ENCODE peak calls at places on chromosome 19, in five cellular contexts. One of them, this sample, is unnamed.

GRCh38 chr19:45716314-45717130 is 14.2 kb downstream of the FBXO46 start:
- DNase-seq in ureter: peak
- DNase-seq in NCI-H774: no peak
- DNase-seq in activated effector memory CD4-positive, alpha-beta T cell treated with anti-CD3 and anti-CD28 coated beads, Interleukin-2, amount 50 U/mL, for 16 hours: peak
- DNase-seq in NCI-H82: peak
- DNase-seq in this sample: no peak

GRCh38 chr19:49057636-49058234 is at the start of gene CGB7:
- DNase-seq in ureter: peak
- DNase-seq in NCI-H774: peak
- DNase-seq in activated effector memory CD4-positive, alpha-beta T cell treated with anti-CD3 and anti-CD28 coated beads, Interleukin-2, amount 50 U/mL, for 16 hours: peak
- DNase-seq in NCI-H82: peak
- DNase-seq in this sample: peak

GRCh38 chr19:2083174-2083854 is 12.8 kb downstream of the MOB3A start:
- DNase-seq in ureter: no peak
- DNase-seq in NCI-H774: peak
- DNase-seq in activated effector memory CD4-positive, alpha-beta T cell treated with anti-CD3 and anti-CD28 coated beads, Interleukin-2, amount 50 U/mL, for 16 hours: peak
- DNase-seq in NCI-H82: no peak
- DNase-seq in this sample: peak

GRCh38 chr19:8210660-8211101 is 1.5 kb downstream of the CERS4 start:
- DNase-seq in ureter: no peak
- DNase-seq in NCI-H774: no peak
- DNase-seq in activated effector memory CD4-positive, alpha-beta T cell treated with anti-CD3 and anti-CD28 coated beads, Interleukin-2, amount 50 U/mL, for 16 hours: no peak
- DNase-seq in NCI-H82: no peak
- DNase-seq in this sample: no peak

GRCh38 chr19:31392514-31392913 is 43.3 kb upstream of the TSHZ3 start:
- DNase-seq in ureter: no peak
- DNase-seq in NCI-H774: no peak
- DNase-seq in activated effector memory CD4-positive, alpha-beta T cell treated with anti-CD3 and anti-CD28 coated beads, Interleukin-2, amount 50 U/mL, for 16 hours: no peak
- DNase-seq in NCI-H82: no peak
- DNase-seq in this sample: no peak

GRCh38 chr19:850221-850978 is 1.7 kb upstream of the ELANE start:
- DNase-seq in ureter: peak
- DNase-seq in NCI-H774: peak
- DNase-seq in activated effector memory CD4-positive, alpha-beta T cell treated with anti-CD3 and anti-CD28 coated beads, Interleukin-2, amount 50 U/mL, for 16 hours: no peak
- DNase-seq in NCI-H82: peak
- DNase-seq in this sample: peak

GRCh38 chr19:35449347-35450043 is 1.4 kb downstream of the FFAR2 start:
- DNase-seq in ureter: no peak
- DNase-seq in NCI-H774: no peak
- DNase-seq in activated effector memory CD4-positive, alpha-beta T cell treated with anti-CD3 and anti-CD28 coated beads, Interleukin-2, amount 50 U/mL, for 16 hours: no peak
- DNase-seq in NCI-H82: peak
- DNase-seq in this sample: peak

GRCh38 chr19:34985249-34986022 is 14.7 kb upstream of the GRAMD1A start:
- DNase-seq in ureter: no peak
- DNase-seq in NCI-H774: no peak
- DNase-seq in activated effector memory CD4-positive, alpha-beta T cell treated with anti-CD3 and anti-CD28 coated beads, Interleukin-2, amount 50 U/mL, for 16 hours: no peak
- DNase-seq in NCI-H82: peak
- DNase-seq in this sample: no peak

GRCh38 chr19:33795370-33796163 is 1.1 kb upstream of the KCTD15 start:
- DNase-seq in ureter: peak
- DNase-seq in NCI-H774: peak
- DNase-seq in activated effector memory CD4-positive, alpha-beta T cell treated with anti-CD3 and anti-CD28 coated beads, Interleukin-2, amount 50 U/mL, for 16 hours: peak
- DNase-seq in NCI-H82: peak
- DNase-seq in this sample: peak

GRCh38 chr19:32122258-32122657 is 223.2 kb upstream of the ZNF507 start:
- DNase-seq in ureter: no peak
- DNase-seq in NCI-H774: no peak
- DNase-seq in activated effector memory CD4-positive, alpha-beta T cell treated with anti-CD3 and anti-CD28 coated beads, Interleukin-2, amount 50 U/mL, for 16 hours: no peak
- DNase-seq in NCI-H82: no peak
- DNase-seq in this sample: no peak

GRCh38 chr19:48900477-48901452 is 653 bp downstream of the NUCB1 start:
- DNase-seq in ureter: no peak
- DNase-seq in NCI-H774: no peak
- DNase-seq in activated effector memory CD4-positive, alpha-beta T cell treated with anti-CD3 and anti-CD28 coated beads, Interleukin-2, amount 50 U/mL, for 16 hours: no peak
- DNase-seq in NCI-H82: peak
- DNase-seq in this sample: no peak

GRCh38 chr19:11137542-11138384 is 17.8 kb downstream of the SPC24 start:
- DNase-seq in ureter: peak
- DNase-seq in NCI-H774: peak
- DNase-seq in activated effector memory CD4-positive, alpha-beta T cell treated with anti-CD3 and anti-CD28 coated beads, Interleukin-2, amount 50 U/mL, for 16 hours: peak
- DNase-seq in NCI-H82: peak
- DNase-seq in this sample: peak

GRCh38 chr19:28640506-28640905 is 572.4 kb downstream of the UQCRFS1 start:
- DNase-seq in ureter: no peak
- DNase-seq in NCI-H774: no peak
- DNase-seq in activated effector memory CD4-positive, alpha-beta T cell treated with anti-CD3 and anti-CD28 coated beads, Interleukin-2, amount 50 U/mL, for 16 hours: no peak
- DNase-seq in NCI-H82: no peak
- DNase-seq in this sample: no peak

GRCh38 chr19:42424345-42424707 is 2.9 kb downstream of the LIPE start:
- DNase-seq in ureter: no peak
- DNase-seq in NCI-H774: no peak
- DNase-seq in activated effector memory CD4-positive, alpha-beta T cell treated with anti-CD3 and anti-CD28 coated beads, Interleukin-2, amount 50 U/mL, for 16 hours: no peak
- DNase-seq in NCI-H82: no peak
- DNase-seq in this sample: no peak

GRCh38 chr19:43759515-43759914 is 4.8 kb upstream of the SMG9 start:
- DNase-seq in ureter: no peak
- DNase-seq in NCI-H774: no peak
- DNase-seq in activated effector memory CD4-positive, alpha-beta T cell treated with anti-CD3 and anti-CD28 coated beads, Interleukin-2, amount 50 U/mL, for 16 hours: no peak
- DNase-seq in NCI-H82: no peak
- DNase-seq in this sample: no peak

GRCh38 chr19:11405846-11406643 is 13.1 kb downstream of the RGL3 start:
- DNase-seq in ureter: no peak
- DNase-seq in NCI-H774: no peak
- DNase-seq in activated effector memory CD4-positive, alpha-beta T cell treated with anti-CD3 and anti-CD28 coated beads, Interleukin-2, amount 50 U/mL, for 16 hours: peak
- DNase-seq in NCI-H82: no peak
- DNase-seq in this sample: no peak

GRCh38 chr19:40740747-40741146 is 9.5 kb downstream of the ACTMAP start:
- DNase-seq in ureter: no peak
- DNase-seq in NCI-H774: no peak
- DNase-seq in activated effector memory CD4-positive, alpha-beta T cell treated with anti-CD3 and anti-CD28 coated beads, Interleukin-2, amount 50 U/mL, for 16 hours: no peak
- DNase-seq in NCI-H82: no peak
- DNase-seq in this sample: no peak

GRCh38 chr19:4575267-4575793 is 15.8 kb upstream of the SEMA6B start:
- DNase-seq in ureter: no peak
- DNase-seq in NCI-H774: no peak
- DNase-seq in activated effector memory CD4-positive, alpha-beta T cell treated with anti-CD3 and anti-CD28 coated beads, Interleukin-2, amount 50 U/mL, for 16 hours: no peak
- DNase-seq in NCI-H82: peak
- DNase-seq in this sample: peak

GRCh38 chr19:53927745-53928144 is 18.7 kb downstream of the CACNG7 start:
- DNase-seq in ureter: no peak
- DNase-seq in NCI-H774: no peak
- DNase-seq in activated effector memory CD4-positive, alpha-beta T cell treated with anti-CD3 and anti-CD28 coated beads, Interleukin-2, amount 50 U/mL, for 16 hours: no peak
- DNase-seq in NCI-H82: no peak
- DNase-seq in this sample: no peak

GRCh38 chr19:13012690-13013608 is 17.7 kb downstream of the NFIX start:
- DNase-seq in ureter: no peak
- DNase-seq in NCI-H774: no peak
- DNase-seq in activated effector memory CD4-positive, alpha-beta T cell treated with anti-CD3 and anti-CD28 coated beads, Interleukin-2, amount 50 U/mL, for 16 hours: no peak
- DNase-seq in NCI-H82: peak
- DNase-seq in this sample: peak

GRCh38 chr19:53057904-53058579 is 13.5 kb downstream of the ERVV-2 start:
- DNase-seq in ureter: peak
- DNase-seq in NCI-H774: no peak
- DNase-seq in activated effector memory CD4-positive, alpha-beta T cell treated with anti-CD3 and anti-CD28 coated beads, Interleukin-2, amount 50 U/mL, for 16 hours: no peak
- DNase-seq in NCI-H82: peak
- DNase-seq in this sample: peak

GRCh38 chr19:58034476-58034790 is 608 bp downstream of the ZSCAN1 start:
- DNase-seq in ureter: no peak
- DNase-seq in NCI-H774: no peak
- DNase-seq in activated effector memory CD4-positive, alpha-beta T cell treated with anti-CD3 and anti-CD28 coated beads, Interleukin-2, amount 50 U/mL, for 16 hours: no peak
- DNase-seq in NCI-H82: peak
- DNase-seq in this sample: no peak

GRCh38 chr19:2982983-2983350 is 5.6 kb downstream of the TLE6 start:
- DNase-seq in ureter: peak
- DNase-seq in NCI-H774: peak
- DNase-seq in activated effector memory CD4-positive, alpha-beta T cell treated with anti-CD3 and anti-CD28 coated beads, Interleukin-2, amount 50 U/mL, for 16 hours: no peak
- DNase-seq in NCI-H82: peak
- DNase-seq in this sample: peak

GRCh38 chr19:2329528-2329927 is 1.0 kb downstream of the SPPL2B start:
- DNase-seq in ureter: no peak
- DNase-seq in NCI-H774: no peak
- DNase-seq in activated effector memory CD4-positive, alpha-beta T cell treated with anti-CD3 and anti-CD28 coated beads, Interleukin-2, amount 50 U/mL, for 16 hours: no peak
- DNase-seq in NCI-H82: peak
- DNase-seq in this sample: no peak

GRCh38 chr19:10963865-10964264 is 3.0 kb downstream of the SMARCA4 start:
- DNase-seq in ureter: no peak
- DNase-seq in NCI-H774: no peak
- DNase-seq in activated effector memory CD4-positive, alpha-beta T cell treated with anti-CD3 and anti-CD28 coated beads, Interleukin-2, amount 50 U/mL, for 16 hours: no peak
- DNase-seq in NCI-H82: no peak
- DNase-seq in this sample: no peak

GRCh38 chr19:48720251-48720612 is 707 bp upstream of the MAMSTR start:
- DNase-seq in ureter: no peak
- DNase-seq in NCI-H774: no peak
- DNase-seq in activated effector memory CD4-positive, alpha-beta T cell treated with anti-CD3 and anti-CD28 coated beads, Interleukin-2, amount 50 U/mL, for 16 hours: no peak
- DNase-seq in NCI-H82: no peak
- DNase-seq in this sample: no peak

GRCh38 chr19:4208385-4209094 is 20.8 kb upstream of the EBI3 start:
- DNase-seq in ureter: no peak
- DNase-seq in NCI-H774: no peak
- DNase-seq in activated effector memory CD4-positive, alpha-beta T cell treated with anti-CD3 and anti-CD28 coated beads, Interleukin-2, amount 50 U/mL, for 16 hours: no peak
- DNase-seq in NCI-H82: peak
- DNase-seq in this sample: no peak

GRCh38 chr19:40682431-40682964 is 8.0 kb downstream of the NUMBL start:
- DNase-seq in ureter: no peak
- DNase-seq in NCI-H774: no peak
- DNase-seq in activated effector memory CD4-positive, alpha-beta T cell treated with anti-CD3 and anti-CD28 coated beads, Interleukin-2, amount 50 U/mL, for 16 hours: no peak
- DNase-seq in NCI-H82: no peak
- DNase-seq in this sample: no peak

GRCh38 chr19:10206226-10206873 is 11.6 kb upstream of the DNMT1 start:
- DNase-seq in ureter: no peak
- DNase-seq in NCI-H774: no peak
- DNase-seq in activated effector memory CD4-positive, alpha-beta T cell treated with anti-CD3 and anti-CD28 coated beads, Interleukin-2, amount 50 U/mL, for 16 hours: no peak
- DNase-seq in NCI-H82: no peak
- DNase-seq in this sample: no peak

GRCh38 chr19:3098515-3099346 is 4.6 kb downstream of the GNA11 start:
- DNase-seq in ureter: peak
- DNase-seq in NCI-H774: no peak
- DNase-seq in activated effector memory CD4-positive, alpha-beta T cell treated with anti-CD3 and anti-CD28 coated beads, Interleukin-2, amount 50 U/mL, for 16 hours: no peak
- DNase-seq in NCI-H82: no peak
- DNase-seq in this sample: peak

GRCh38 chr19:35143231-35143715 is at the start of gene FXYD7:
- DNase-seq in ureter: no peak
- DNase-seq in NCI-H774: no peak
- DNase-seq in activated effector memory CD4-positive, alpha-beta T cell treated with anti-CD3 and anti-CD28 coated beads, Interleukin-2, amount 50 U/mL, for 16 hours: peak
- DNase-seq in NCI-H82: peak
- DNase-seq in this sample: no peak

This sample was measured in posterior vena cava.